ENCODE peak calls at places on chromosomes 5 and 9, in seven cellular contexts. P is effector memory CD4-positive, alpha-beta T cell; U is breast epithelium; E is fibroblast of lung; B is vagina; K is SK-N-SH; C is aorta. R is an unnamed sample.

GRCh38 chr5:130893003-130893402 is 272.1 kb downstream of the HINT1 start:
- DNase-seq in E (no peak), K (no peak), U (no peak), P (no peak), B (no peak), C (no peak), R (no peak)

GRCh38 chr5:131745594-131746175 is 51.1 kb downstream of the FNIP1 start:
- DNase-seq in B (no peak), U (no peak), K (no peak), P (no peak), C (no peak), E (no peak), R (no peak)

GRCh38 chr9:131214457-131214856 is 61.9 kb downstream of the FAM78A start:
- DNase-seq in U (no peak), B (no peak), K (no peak), C (no peak), P (no peak), E (peak; percentile 19), R (no peak)

GRCh38 chr9:127556871-127557270 is 55.2 kb upstream of the STXBP1 start:
- DNase-seq in P (no peak), B (no peak), K (no peak), C (no peak), U (no peak), E (no peak), R (no peak)

GRCh38 chr5:126195410-126196100 is 227.7 kb upstream of the GRAMD2B start:
- DNase-seq in K (no peak), B (no peak), U (no peak), C (no peak), E (no peak), P (no peak), R (no peak)

GRCh38 chr9:17744786-17745185 is 165.9 kb downstream of the SH3GL2 start:
- DNase-seq in B (no peak), U (no peak), K (no peak), P (no peak), E (peak; percentile 15), C (no peak), R (no peak)

GRCh38 chr5:114311943-114312342 is 49.9 kb upstream of the KCNN2 start:
- DNase-seq in B (no peak), C (no peak), K (no peak), E (no peak), P (no peak), U (no peak), R (no peak)

GRCh38 chr9:117555964-117556629 is 141.2 kb upstream of the ASTN2 start:
- DNase-seq in C (no peak), U (no peak), E (no peak), P (no peak), K (peak; percentile 44), B (no peak), R (no peak)

GRCh38 chr9:130311019-130311773 is 45.6 kb downstream of the HMCN2 start:
- DNase-seq in B (no peak), P (no peak), K (no peak), C (peak; percentile 32), E (no peak), U (no peak), R (no peak)

GRCh38 chr9:22008662-22009562 is at the start of gene CDKN2B:
- DNase-seq in P (peak; percentile 69), U (peak; percentile 90), K (peak; percentile 97), E (peak; percentile 96), C (peak; percentile 98), B (peak; percentile 92), R (peak; percentile 91)

GRCh38 chr9:95088421-95089161 is 228.9 kb downstream of the FANCC start:
- DNase-seq in U (no peak), K (no peak), C (peak; percentile 72), E (no peak), P (no peak), B (no peak), R (peak; percentile 82)

GRCh38 chr9:113564804-113565237 is 101.3 kb downstream of the RGS3 start:
- DNase-seq in C (peak; percentile 91), P (no peak), K (peak; percentile 69), E (peak; percentile 67), B (no peak), U (peak; percentile 70), R (peak; percentile 94)

GRCh38 chr5:73121109-73121443 is 701 bp downstream of the TMEM171 start:
- DNase-seq in E (no peak), K (no peak), B (no peak), U (no peak), C (no peak), P (no peak), R (no peak)

GRCh38 chr5:71788794-71789193 is 69.7 kb downstream of the CARTPT start:
- DNase-seq in C (no peak), K (no peak), B (no peak), P (no peak), E (no peak), U (no peak), R (no peak)

GRCh38 chr9:93826209-93826608 is 128.9 kb downstream of the BARX1 start:
- DNase-seq in E (no peak), K (no peak), B (no peak), U (no peak), C (no peak), P (peak; percentile 27), R (no peak)

GRCh38 chr9:129481424-129481823 is 139.5 kb downstream of the C9orf50 start:
- DNase-seq in P (no peak), E (no peak), C (no peak), B (no peak), U (no peak), K (no peak), R (no peak)

GRCh38 chr9:123742009-123742767 is 187.7 kb downstream of the DENND1A start:
- DNase-seq in U (no peak), B (no peak), P (no peak), K (no peak), C (no peak), E (peak; percentile 89), R (peak; percentile 65)

GRCh38 chr5:80245986-80246781 is 9.7 kb downstream of the SERINC5 start:
- DNase-seq in U (no peak), P (no peak), C (no peak), E (peak; percentile 82), B (no peak), K (no peak), R (no peak)

GRCh38 chr5:80243567-80243966 is 12.3 kb downstream of the SERINC5 start:
- DNase-seq in C (no peak), B (no peak), U (no peak), P (no peak), E (no peak), K (no peak), R (no peak)

GRCh38 chr5:80248378-80248777 is 7.5 kb downstream of the SERINC5 start:
- DNase-seq in E (no peak), U (no peak), B (no peak), C (no peak), P (no peak), K (no peak), R (no peak)

GRCh38 chr5:80249876-80250275 is 6.0 kb downstream of the SERINC5 start:
- DNase-seq in C (no peak), P (no peak), U (no peak), E (no peak), B (no peak), K (no peak), R (no peak)

DNA sequence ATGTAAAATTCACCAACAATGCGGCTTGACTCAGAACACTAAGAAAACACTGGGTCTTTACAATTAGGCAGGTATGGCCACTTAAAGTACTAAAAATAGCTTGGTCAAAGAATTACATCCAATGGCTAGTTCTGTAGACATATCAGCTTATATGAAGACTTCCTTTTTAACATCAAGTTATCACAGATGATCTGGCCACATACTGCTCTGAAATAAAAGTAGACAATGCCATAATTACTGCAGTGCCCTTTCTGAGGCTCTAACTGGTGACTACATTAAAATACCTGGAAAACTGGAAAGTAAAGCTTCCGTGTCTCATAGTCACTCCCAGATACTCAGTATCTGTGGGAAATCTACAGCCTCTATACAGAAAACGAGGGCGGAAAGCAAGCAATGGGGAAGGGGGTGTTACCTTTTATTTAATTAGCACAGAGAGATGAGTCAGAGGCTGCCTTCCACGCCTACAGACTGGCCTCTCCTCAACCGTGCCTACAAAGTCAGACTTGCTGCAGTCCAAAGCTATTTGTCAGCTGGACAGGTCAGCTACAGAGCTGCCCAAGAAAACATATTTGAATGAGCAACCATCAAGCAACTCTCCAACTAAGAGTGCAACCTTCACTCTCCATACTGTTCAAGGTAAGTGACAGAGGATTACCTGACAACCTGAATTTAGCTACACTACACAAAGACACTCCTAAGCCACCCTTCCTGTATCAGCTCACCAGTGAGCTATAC is 8.7 kb downstream of the SERINC5 start:
- DNase-seq in U (peak; percentile 48), P (peak; percentile 30), E (peak; percentile 85), B (no peak), C (peak; percentile 79), K (peak; percentile 48), R (peak; percentile 49)
- H3K4me1 ChIP-seq in U (peaks cover 16% of the 10 kb centered on the region), P (peaks cover 44% of the 10 kb centered on the region), E (peaks cover 6% of the 10 kb centered on the region), B (peaks cover 65% of the 10 kb centered on the region), C (peaks cover 9% of the 10 kb centered on the region), K (peaks cover 13% of the 10 kb centered on the region), R (peaks cover 9% of the 10 kb centered on the region)

GRCh38 chr9:33159760-33160127 is 7.4 kb downstream of the B4GALT1 start:
- DNase-seq in C (peak; percentile 85), E (peak; percentile 77), B (peak; percentile 88), U (peak; percentile 60), P (peak; percentile 41), K (peak; percentile 43), R (peak; percentile 61)
- H3K27ac ChIP-seq in C (peak overlapping the region; percentile 58), E (peak overlapping the region; percentile 92), B (peak overlapping the region; percentile 98), U (peak overlapping the region; percentile 99), P (peak overlapping the region; percentile 87), K (peak overlapping the region; percentile 96), R (peak overlapping the region; percentile 98)

GRCh38 chr5:88883059-88883565 is at the start of gene MEF2C:
- DNase-seq in K (peak; percentile 80), E (peak; percentile 86), B (peak; percentile 90), U (peak; percentile 57), C (peak; percentile 81), P (no peak), R (peak; percentile 77)
- H3K4me3 ChIP-seq in K (peak within 1 kb of the TSS; percentile 54), E (peak within 1 kb of the TSS; percentile 86), B (peak within 1 kb of the TSS; percentile 67), U (peak within 1 kb of the TSS; percentile 84), C (peak within 1 kb of the TSS; percentile 100), P (peak within 1 kb of the TSS; percentile 29), R (peak within 1 kb of the TSS; percentile 60)

GRCh38 chr5:161507591-161507990 is 38.9 kb downstream of the GABRB2 start:
- DNase-seq in C (no peak), E (peak; percentile 0), K (no peak), P (no peak), U (no peak), B (no peak), R (no peak)
- H3K4me1 ChIP-seq in C (no peaks in the 10 kb centered on the region), E (no peaks in the 10 kb centered on the region), K (no peaks in the 10 kb centered on the region), P (no peaks in the 10 kb centered on the region), U (no peaks in the 10 kb centered on the region), B (no peaks in the 10 kb centered on the region), R (no peaks in the 10 kb centered on the region)

DNA sequence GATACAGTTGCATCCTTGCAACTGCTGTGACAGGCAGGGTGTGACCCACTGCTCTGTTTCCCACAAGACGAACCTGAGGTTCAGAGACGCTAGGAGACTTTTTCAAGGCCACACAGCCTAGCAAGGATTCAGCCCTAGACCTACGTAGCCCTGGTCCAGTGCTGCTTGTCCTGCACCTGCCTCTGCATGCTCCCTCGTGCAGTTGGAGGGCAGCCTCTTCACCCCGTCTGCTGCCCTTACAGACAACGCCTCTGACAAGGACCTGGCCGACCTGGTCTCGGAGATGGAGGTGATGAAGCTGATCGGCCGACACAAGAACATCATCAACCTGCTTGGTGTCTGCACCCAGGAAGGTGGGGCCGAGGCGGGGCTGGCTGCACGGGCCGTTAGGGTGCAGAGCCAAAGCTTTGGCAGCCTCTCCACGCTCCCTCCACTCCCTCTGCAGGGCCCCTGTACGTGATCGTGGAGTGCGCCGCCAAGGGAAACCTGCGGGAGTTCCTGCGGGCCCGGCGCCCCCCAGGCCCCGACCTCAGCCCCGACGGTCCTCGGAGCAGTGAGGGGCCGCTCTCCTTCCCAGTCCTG is 8.5 kb downstream of the FGFR4 start:
- DNase-seq in P (no peak), U (no peak), K (no peak), B (no peak), E (no peak), C (no peak), R (no peak)
- H3K27ac ChIP-seq in P (no peak overlapping the region), U (peak overlapping the region; percentile 10), K (no peak overlapping the region), B (peak overlapping the region; percentile 30), E (peak overlapping the region; percentile 57), C (no peak overlapping the region), R (no peak overlapping the region)